ENCODE peak calls at places on chromosomes 11 and 22, in six cellular contexts. H is fibroblast of pulmonary artery; M is COR-L47; X is stimulated activated CD4-positive, alpha-beta T cell treated with anti-CD3 and anti-CD28 coated beads, Interleukin-1b, Interleukin-23, amount 100 ng/mL, for 24 hours; T is RPMI7951; B is stimulated activated CD8-positive, alpha-beta memory T cell treated with anti-CD3 and anti-CD28 coated beads, Interleukin-7, amount 100 ng/mL, for 1 hour. I is an unnamed sample.

GRCh38 chr11:20057055-20057943 is 103.0 kb downstream of the DBX1 start:
- DNase-seq in H (peak; percentile 26), M (no peak), X (no peak), T (no peak), B (no peak), I (peak; percentile 30)

GRCh38 chr11:107927559-107927958 is 689 bp upstream of the RAB39A start:
- DNase-seq in H (no peak), M (no peak), X (no peak), T (no peak), B (no peak), I (no peak)

GRCh38 chr11:67371549-67372231 is 1.7 kb downstream of the CLCF1 start:
- DNase-seq in H (peak; percentile 61), M (no peak), X (no peak), T (peak; percentile 51), B (no peak), I (peak; percentile 51)

GRCh38 chr11:12126352-12127019 is 16.1 kb downstream of the MICAL2 start:
- DNase-seq in H (peak; percentile 88), M (no peak), X (no peak), T (peak; percentile 86), B (no peak), I (peak; percentile 96)

GRCh38 chr22:30014244-30014643 is 66.0 kb upstream of the HORMAD2 start:
- DNase-seq in H (no peak), M (no peak), X (no peak), T (no peak), B (no peak), I (no peak)

GRCh38 chr11:35529971-35530495 is 4.6 kb upstream of the PAMR1 start:
- DNase-seq in H (peak; percentile 94), M (no peak), X (no peak), T (peak; percentile 91), B (no peak), I (peak; percentile 76)

GRCh38 chr11:47413908-47414684 is 5.7 kb downstream of the SLC39A13 start:
- DNase-seq in H (peak; percentile 70), M (no peak), X (no peak), T (peak; percentile 68), B (no peak), I (peak; percentile 86)

GRCh38 chr22:19559324-19559811 is 35.2 kb upstream of the CLDN5 start:
- DNase-seq in H (no peak), M (no peak), X (no peak), T (peak; percentile 36), B (no peak), I (no peak)

GRCh38 chr11:65574963-65575567 is 788 bp upstream of the EHBP1L1 start:
- DNase-seq in H (no peak), M (peak; percentile 55), X (no peak), T (no peak), B (no peak), I (peak; percentile 37)

GRCh38 chr22:38236786-38237185 is 35.0 kb downstream of the MAFF start:
- DNase-seq in H (no peak), M (no peak), X (no peak), T (no peak), B (no peak), I (no peak)

GRCh38 chr22:43637861-43638260 is 174.2 kb downstream of the EFCAB6 start:
- DNase-seq in H (no peak), M (no peak), X (no peak), T (no peak), B (no peak), I (no peak)

GRCh38 chr11:25927391-25927790 is 404.5 kb upstream of the ANO3 start:
- DNase-seq in H (peak; percentile 6), M (no peak), X (no peak), T (no peak), B (no peak), I (no peak)

GRCh38 chr22:22666307-22667091 is 22.1 kb downstream of the GGTLC2 start:
- DNase-seq in H (peak; percentile 52), M (no peak), X (no peak), T (no peak), B (no peak), I (peak; percentile 44)

GRCh38 chr11:72548481-72548880 is 114.2 kb upstream of the CLPB start:
- DNase-seq in H (no peak), M (no peak), X (no peak), T (no peak), B (no peak), I (no peak)

GRCh38 chr11:92954003-92954402 is 15.4 kb upstream of the MTNR1B start:
- DNase-seq in H (no peak), M (peak; percentile 14), X (no peak), T (no peak), B (no peak), I (no peak)

GRCh38 chr11:75184757-75185156 is 33.9 kb downstream of the SLCO2B1 start:
- DNase-seq in H (peak; percentile 21), M (no peak), X (no peak), T (peak; percentile 25), B (no peak), I (no peak)

GRCh38 chr11:134858783-134859480 is 446.9 kb upstream of the B3GAT1 start:
- DNase-seq in H (no peak), M (no peak), X (no peak), T (no peak), B (no peak), I (no peak)

I was measured in fibroblast of villous mesenchyme.